ENCODE peak calls at places on chromosomes 6 and 20, in eight cellular contexts. J is neural crest cell, T is GM23338, Q is HCT116, S is GM13977, E is epithelial cell of esophagus, F is GM10248, U is pancreas. N is an unnamed sample.

GRCh38 chr20:34022843-34023234 is 29.1 kb downstream of the RALY start:
- DNase-seq in T (no peak), J (no peak), U (no peak), E (no peak), F (no peak), S (no peak), Q (no peak), N (no peak)

GRCh38 chr20:32521780-32522524 is 63.2 kb downstream of the NOL4L start:
- DNase-seq in F (peak), U (peak), S (peak), Q (peak), T (peak), E (peak), J (peak), N (peak)

GRCh38 chr6:147166360-147166944 is 37.8 kb upstream of the STXBP5 start:
- DNase-seq in J (no peak), T (no peak), U (no peak), S (no peak), E (no peak), F (no peak), Q (no peak), N (no peak)

GRCh38 chr20:25539742-25540201 is 45.6 kb downstream of the NINL start:
- DNase-seq in E (no peak), J (no peak), Q (no peak), U (no peak), S (no peak), F (no peak), T (no peak), N (no peak)

GRCh38 chr20:34022154-34022842 is 28.6 kb downstream of the RALY start:
- DNase-seq in Q (peak), J (no peak), S (peak), E (peak), F (peak), T (peak), U (no peak), N (no peak)

GRCh38 chr6:1630771-1631217 is 21.1 kb downstream of the FOXC1 start:
- DNase-seq in S (no peak), T (no peak), F (no peak), U (peak), E (no peak), J (no peak), Q (peak), N (no peak)

GRCh38 chr20:25394996-25395395 is 4.4 kb upstream of the ABHD12 start:
- DNase-seq in S (no peak), E (no peak), T (no peak), Q (no peak), J (no peak), F (no peak), U (no peak), N (no peak)

GRCh38 chr6:98579089-98579488 is 255.3 kb upstream of the POU3F2 start:
- DNase-seq in J (no peak), F (no peak), T (no peak), Q (no peak), U (no peak), E (peak), S (no peak), N (no peak)

DNA sequence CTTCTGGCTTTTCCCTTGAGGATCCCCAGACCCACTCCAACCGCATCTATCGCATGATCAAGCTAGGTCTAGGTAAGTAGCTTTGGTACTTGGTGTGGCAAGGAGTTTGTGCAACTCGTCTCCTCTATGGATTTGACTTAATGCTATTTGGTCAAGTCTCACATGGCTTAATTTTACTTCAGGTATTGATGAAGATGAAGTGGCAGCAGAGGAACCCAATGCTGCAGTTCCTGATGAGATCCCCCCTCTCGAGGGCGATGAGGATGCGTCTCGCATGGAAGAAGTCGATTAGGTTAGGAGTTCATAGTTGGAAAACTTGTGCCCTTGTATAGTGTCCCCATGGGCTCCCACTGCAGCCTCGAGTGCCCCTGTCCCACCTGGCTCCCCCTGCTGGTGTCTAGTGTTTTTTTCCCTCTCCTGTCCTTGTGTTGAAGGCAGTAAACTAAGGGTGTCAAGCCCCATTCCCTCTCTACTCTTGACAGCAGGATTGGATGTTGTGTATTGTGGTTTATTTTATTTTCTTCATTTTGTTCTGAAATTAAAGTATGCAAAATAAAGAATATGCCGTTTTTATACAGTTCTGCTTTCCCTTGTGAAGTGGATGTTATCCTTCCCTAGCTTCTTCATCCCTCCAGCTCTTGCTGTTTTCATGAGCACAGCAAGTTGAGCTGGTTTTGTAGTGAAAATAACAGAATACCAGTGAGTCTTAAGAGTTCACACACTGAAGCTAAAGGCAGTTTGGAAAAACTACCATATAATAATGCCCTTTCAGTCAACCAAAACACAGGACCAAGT is 3.8 kb downstream of the SLC35B2 start:
- DNase-seq in J (peak), Q (no peak), E (peak), S (no peak), T (peak), U (peak), F (no peak), N (no peak)
- TF ChIP-seq CTCF in J (peak), Q (peak), E (peak), S (peak), T (peak), U (peak), F (peak), N (no peak)

GRCh38 chr6:86256615-86257187 is 614.0 kb upstream of the SYNCRIP start:
- DNase-seq in J (no peak), T (no peak), E (no peak), S (no peak), Q (no peak), U (no peak), F (no peak), N (no peak)
- TF ChIP-seq CTCF in J (no peak), T (no peak), E (no peak), S (no peak), Q (no peak), U (no peak), F (no peak), N (no peak)

DNA sequence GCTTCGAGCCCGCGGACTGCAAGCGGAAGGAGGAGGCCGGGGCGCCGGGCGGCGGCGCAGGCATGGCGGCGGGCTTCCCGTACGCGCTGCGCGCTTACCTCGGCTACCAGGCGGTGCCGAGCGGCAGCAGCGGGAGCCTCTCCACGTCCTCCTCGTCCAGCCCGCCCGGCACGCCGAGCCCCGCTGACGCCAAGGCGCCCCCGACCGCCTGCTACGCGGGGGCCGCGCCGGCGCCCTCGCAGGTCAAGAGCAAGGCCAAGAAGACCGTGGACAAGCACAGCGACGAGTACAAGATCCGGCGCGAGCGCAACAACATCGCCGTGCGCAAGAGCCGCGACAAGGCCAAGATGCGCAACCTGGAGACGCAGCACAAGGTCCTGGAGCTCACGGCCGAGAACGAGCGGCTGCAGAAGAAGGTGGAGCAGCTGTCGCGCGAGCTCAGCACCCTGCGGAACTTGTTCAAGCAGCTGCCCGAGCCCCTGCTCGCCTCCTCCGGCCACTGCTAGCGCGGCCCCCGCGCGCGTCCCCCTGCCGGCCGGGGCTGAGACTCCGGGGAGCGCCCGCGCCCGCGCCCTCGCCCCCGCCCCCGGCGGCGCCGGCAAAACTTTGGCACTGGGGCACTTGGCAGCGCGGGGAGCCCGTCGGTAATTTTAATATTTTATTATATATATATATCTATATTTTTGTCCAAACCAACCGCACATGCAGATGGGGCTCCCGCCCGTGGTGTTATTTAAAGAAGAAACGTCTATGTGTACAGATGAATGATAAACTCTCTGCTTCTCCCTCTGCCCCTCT is 1.1 kb downstream of the CEBPB start:
- DNase-seq in S (peak), F (peak), Q (no peak), E (peak), T (peak), U (peak), J (peak), N (peak)
- TF ChIP-seq CTCF in S (peak), F (peak), Q (no peak), E (no peak), T (no peak), U (no peak), J (peak), N (no peak)

GRCh38 chr6:20850687-20851416 is 316.6 kb downstream of the CDKAL1 start:
- DNase-seq in S (no peak), T (no peak), U (no peak), E (no peak), F (no peak), Q (no peak), J (no peak), N (no peak)
- TF ChIP-seq CTCF in S (no peak), T (no peak), U (no peak), E (no peak), F (no peak), Q (no peak), J (no peak), N (no peak)

GRCh38 chr6:69868961-69869360 is 2.6 kb downstream of the COL19A1 start:
- DNase-seq in Q (no peak), T (no peak), E (no peak), S (no peak), F (no peak), J (no peak), U (no peak), N (no peak)

GRCh38 chr6:69868252-69868804 is 2.0 kb downstream of the COL19A1 start:
- DNase-seq in E (no peak), F (no peak), Q (no peak), U (no peak), S (no peak), J (no peak), T (peak), N (no peak)

GRCh38 chr6:69866351-69867074 is at the start of gene COL19A1:
- DNase-seq in Q (no peak), E (peak), T (peak), J (peak), F (peak), U (peak), S (peak), N (peak)

GRCh38 chr6:69865126-69865525 is 1.2 kb upstream of the COL19A1 start:
- DNase-seq in F (no peak), J (no peak), S (no peak), T (no peak), E (peak), U (no peak), Q (no peak), N (no peak)

DNA sequence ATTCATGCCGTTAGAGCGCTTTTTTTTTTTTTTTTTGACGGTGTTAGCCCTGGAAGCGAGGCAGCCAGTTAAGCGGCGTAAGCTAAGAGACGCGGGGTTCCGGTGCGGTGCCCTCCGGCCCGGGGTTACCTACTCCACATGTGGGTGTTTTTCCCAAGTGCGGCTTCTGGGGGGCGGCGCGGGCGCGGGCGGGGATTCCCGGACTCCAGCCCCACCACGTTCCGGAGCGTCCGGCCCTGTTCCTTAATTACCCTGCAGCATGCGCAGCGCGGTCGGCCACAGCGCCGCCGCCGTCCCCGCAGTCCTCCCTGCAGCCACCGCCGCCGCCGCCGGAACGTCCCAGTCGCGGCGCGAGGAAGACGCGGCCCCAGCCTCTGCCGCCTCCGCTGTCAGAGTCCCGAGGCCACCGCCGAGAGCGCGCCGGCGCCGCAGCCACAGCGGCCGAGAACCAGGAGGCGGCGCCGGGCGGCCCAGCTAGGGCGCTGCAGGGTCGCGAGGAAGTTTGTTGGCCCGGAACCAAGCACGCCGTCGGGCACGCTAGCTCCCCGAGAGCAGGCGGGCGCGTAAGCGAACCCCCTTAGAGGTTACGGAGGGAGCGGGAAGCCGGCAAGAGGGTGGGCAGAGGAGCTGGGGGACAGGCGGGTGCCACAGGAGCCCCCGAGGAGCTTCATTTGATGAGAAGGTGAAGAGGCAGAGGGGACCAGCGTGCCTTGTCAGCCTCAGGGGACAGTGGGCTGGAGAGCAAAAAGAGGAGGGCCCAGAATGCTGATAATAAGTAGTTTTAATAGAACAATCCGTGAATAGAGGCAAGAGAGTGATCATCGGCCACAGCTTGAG is 937 bp downstream of the COL19A1 start:
- DNase-seq in E (peak), T (peak), U (peak), F (peak), J (peak), Q (no peak), S (peak), N (peak)
- TF ChIP-seq CTCF in E (peak), T (no peak), U (no peak), F (peak), J (peak), Q (no peak), S (peak), N (no peak)

GRCh38 chr20:24289737-24290481 is 179.5 kb upstream of the SYNDIG1 start:
- DNase-seq in S (no peak), F (no peak), T (peak), J (no peak), Q (no peak), U (no peak), E (no peak), N (no peak)
- TF ChIP-seq CTCF in S (no peak), F (no peak), T (no peak), J (no peak), Q (no peak), U (no peak), E (no peak), N (no peak)

DNA sequence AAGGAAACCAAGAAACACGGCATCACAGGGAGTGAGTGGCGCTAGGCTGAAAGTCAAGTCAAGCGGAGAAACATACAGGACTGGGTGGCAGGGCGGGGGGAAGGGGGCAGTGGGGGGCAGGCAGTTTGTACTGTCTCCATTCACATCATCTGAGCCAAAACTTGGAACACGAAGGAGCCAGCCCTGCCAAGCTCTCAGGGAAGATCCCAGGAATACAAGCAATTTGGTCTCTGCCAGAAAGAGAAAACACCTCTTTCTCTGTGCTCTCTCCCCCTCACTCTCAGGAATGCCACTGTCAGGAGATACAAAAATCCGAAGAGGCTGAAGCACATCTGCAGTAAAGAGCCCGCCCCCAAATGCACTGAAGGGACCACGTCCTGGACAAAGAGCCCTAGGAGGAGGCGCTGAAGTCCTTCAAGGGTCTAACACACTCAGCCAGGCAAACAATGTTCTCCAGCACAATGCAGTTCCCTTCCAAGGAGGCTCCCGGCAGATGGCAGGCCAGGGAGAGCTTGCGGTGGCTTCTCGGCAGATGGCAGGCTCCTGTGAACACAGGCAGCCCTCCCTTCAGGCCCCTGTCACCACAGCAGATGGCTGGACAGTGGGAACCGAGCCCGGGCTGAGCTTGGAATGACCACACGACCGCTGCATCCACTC is 90.0 kb downstream of the ATP9A start:
- DNase-seq in U (no peak), E (no peak), J (peak), T (peak), Q (no peak), S (no peak), F (no peak), N (no peak)
- TF ChIP-seq CTCF in U (no peak), E (peak), J (no peak), T (no peak), Q (no peak), S (no peak), F (no peak), N (no peak)

GRCh38 chr20:10077081-10077471 is 42.3 kb downstream of the ANKEF1 start:
- DNase-seq in E (no peak), J (no peak), S (no peak), Q (no peak), T (peak), F (no peak), U (no peak), N (no peak)
- TF ChIP-seq CTCF in E (peak), J (peak), S (peak), Q (peak), T (peak), F (no peak), U (no peak), N (no peak)

GRCh38 chr6:55839080-55839479 is 36.3 kb downstream of the BMP5 start:
- DNase-seq in S (no peak), Q (no peak), U (no peak), T (no peak), J (no peak), F (no peak), E (peak), N (no peak)
- TF ChIP-seq CTCF in S (no peak), Q (no peak), U (no peak), T (no peak), J (no peak), F (no peak), E (no peak), N (no peak)

GRCh38 chr6:47187108-47187507 is 122.6 kb downstream of the TNFRSF21 start:
- DNase-seq in J (no peak), T (no peak), Q (no peak), F (no peak), E (no peak), S (no peak), U (no peak), N (no peak)
- TF ChIP-seq CTCF in J (no peak), T (no peak), Q (no peak), F (no peak), E (no peak), S (no peak), U (no peak), N (no peak)